ENCODE peak calls at places on chromosome 12, in six cellular contexts. W is heart right ventricle; G is kidney epithelial cell; E is natural killer cell; J is CD8-positive, alpha-beta T cell; M is tibial artery. N is an unnamed sample.

GRCh38 chr12:113190761-113191160 is 5.2 kb downstream of the RITA1 start:
- DNase-seq in W (no peak), G (no peak), E (no peak), J (no peak), M (no peak), N (no peak)

GRCh38 chr12:116448165-116448756 is 110.9 kb upstream of the MAP1LC3B2 start:
- DNase-seq in W (no peak), J (no peak), G (no peak), E (no peak), M (no peak), N (no peak)

GRCh38 chr12:109160433-109160832 is 44.0 kb downstream of the ACACB start:
- DNase-seq in M (no peak), J (no peak), G (no peak), W (peak), E (no peak), N (no peak)

GRCh38 chr12:5944688-5945070 is 380 bp downstream of the ANO2 start:
- DNase-seq in G (no peak), M (no peak), J (no peak), W (no peak), E (no peak), N (no peak)

GRCh38 chr12:70033310-70033709 is 208.3 kb downstream of the MYRFL start:
- DNase-seq in M (no peak), J (no peak), G (no peak), E (no peak), W (no peak), N (no peak)

GRCh38 chr12:107319536-107320030 is 226.2 kb upstream of the CRY1 start:
- DNase-seq in W (no peak), M (no peak), J (no peak), E (no peak), G (no peak), N (no peak)

GRCh38 chr12:57964421-57964820 is 23.1 kb downstream of the ATP23 start:
- DNase-seq in M (no peak), W (no peak), J (no peak), E (no peak), G (no peak), N (no peak)

GRCh38 chr12:92290016-92290685 is 144.5 kb upstream of the BTG1 start:
- DNase-seq in E (no peak), M (no peak), J (no peak), W (no peak), G (peak), N (no peak)

GRCh38 chr12:4107911-4108697 is 165.5 kb upstream of the CCND2 start:
- DNase-seq in G (no peak), E (no peak), W (no peak), M (no peak), J (no peak), N (no peak)

GRCh38 chr12:110141389-110141788 is 17.2 kb downstream of the IFT81 start:
- DNase-seq in W (peak), J (no peak), G (no peak), E (no peak), M (peak), N (no peak)

GRCh38 chr12:75951399-75952228 is 80.0 kb downstream of the PHLDA1 start:
- DNase-seq in G (no peak), W (no peak), E (no peak), M (no peak), J (no peak), N (no peak)

GRCh38 chr12:53991077-53991460 is 6.1 kb downstream of the HOXC10 start:
- DNase-seq in G (no peak), E (no peak), M (peak), W (no peak), J (no peak), N (no peak)

GRCh38 chr12:115468087-115468510 is 784.1 kb upstream of the TBX3 start:
- DNase-seq in G (no peak), M (no peak), W (no peak), E (no peak), J (no peak), N (no peak)

GRCh38 chr12:128971802-128972201 is 118.5 kb downstream of the GLT1D1 start:
- DNase-seq in G (no peak), M (no peak), J (no peak), E (no peak), W (no peak), N (no peak)

GRCh38 chr12:68074294-68075027 is 85.1 kb downstream of the IFNG start:
- DNase-seq in G (no peak), J (no peak), M (no peak), E (no peak), W (no peak), N (no peak)

GRCh38 chr12:66698558-66698957 is 19.7 kb upstream of the GRIP1 start:
- DNase-seq in J (no peak), W (no peak), G (no peak), E (no peak), M (no peak), N (no peak)

GRCh38 chr12:30046376-30046775 is 262.6 kb upstream of the TMTC1 start:
- DNase-seq in W (no peak), J (no peak), G (no peak), E (no peak), M (no peak), N (no peak)

GRCh38 chr12:27869567-27869966 is 89.5 kb upstream of the MANSC4 start:
- DNase-seq in M (no peak), G (no peak), J (no peak), W (peak), E (no peak), N (no peak)

GRCh38 chr12:40969796-40970195 is 218.3 kb upstream of the PDZRN4 start:
- DNase-seq in G (no peak), J (no peak), W (no peak), M (no peak), E (no peak), N (no peak)

GRCh38 chr12:27179399-27180214 is 64.5 kb upstream of the STK38L start:
- DNase-seq in E (no peak), G (peak), M (no peak), W (no peak), J (no peak), N (no peak)

GRCh38 chr12:7645395-7646177 is 20.1 kb downstream of the APOBEC1 start:
- DNase-seq in E (no peak), G (no peak), M (no peak), J (no peak), W (no peak), N (no peak)

GRCh38 chr12:41486718-41487117 is 298.6 kb downstream of the PDZRN4 start:
- DNase-seq in E (no peak), M (no peak), J (no peak), W (no peak), G (peak), N (no peak)

GRCh38 chr12:122483969-122484368 is 16.8 kb downstream of the ZCCHC8 start:
- DNase-seq in M (no peak), G (no peak), E (no peak), W (no peak), J (no peak), N (no peak)

GRCh38 chr12:2976581-2976996 is 17.4 kb downstream of the TEAD4 start:
- DNase-seq in M (no peak), G (no peak), E (no peak), W (no peak), J (no peak), N (no peak)

GRCh38 chr12:118741196-118741595 is 240.1 kb upstream of the SRRM4 start:
- DNase-seq in M (no peak), W (no peak), G (no peak), J (no peak), E (no peak), N (no peak)

GRCh38 chr12:1093166-1093751 is 102.2 kb downstream of the ERC1 start:
- DNase-seq in J (no peak), M (no peak), E (no peak), G (no peak), W (no peak), N (no peak)

GRCh38 chr12:118033331-118033730 is 16.8 kb downstream of the RFC5 start:
- DNase-seq in M (no peak), W (no peak), E (no peak), G (no peak), J (no peak), N (no peak)

GRCh38 chr12:25054783-25055144 is 105.9 kb upstream of the BCAT1 start:
- DNase-seq in E (peak), M (no peak), J (peak), G (no peak), W (no peak), N (no peak)

GRCh38 chr12:32837974-32838373 is 58.6 kb downstream of the PKP2 start:
- DNase-seq in M (no peak), J (no peak), E (no peak), W (no peak), G (no peak), N (no peak)

GRCh38 chr12:20409639-20410038 is 41.3 kb downstream of the PDE3A start:
- DNase-seq in M (no peak), J (no peak), W (no peak), E (no peak), G (no peak), N (no peak)

GRCh38 chr12:110592078-110592477 is 9.0 kb upstream of the PPTC7 start:
- DNase-seq in M (no peak), W (no peak), E (no peak), G (no peak), J (no peak), N (no peak)

GRCh38 chr12:71725011-71725410 is 29.7 kb upstream of the RAB21 start:
- DNase-seq in W (no peak), M (no peak), G (no peak), J (no peak), E (no peak), N (no peak)

GRCh38 chr12:115203661-115204060 is 519.7 kb upstream of the TBX3 start:
- DNase-seq in J (no peak), W (no peak), G (no peak), M (no peak), E (no peak), N (no peak)

GRCh38 chr12:14691560-14691959 is 4.8 kb downstream of the GUCY2C start:
- DNase-seq in E (no peak), M (peak), G (no peak), W (no peak), J (no peak), N (no peak)

DNA sequence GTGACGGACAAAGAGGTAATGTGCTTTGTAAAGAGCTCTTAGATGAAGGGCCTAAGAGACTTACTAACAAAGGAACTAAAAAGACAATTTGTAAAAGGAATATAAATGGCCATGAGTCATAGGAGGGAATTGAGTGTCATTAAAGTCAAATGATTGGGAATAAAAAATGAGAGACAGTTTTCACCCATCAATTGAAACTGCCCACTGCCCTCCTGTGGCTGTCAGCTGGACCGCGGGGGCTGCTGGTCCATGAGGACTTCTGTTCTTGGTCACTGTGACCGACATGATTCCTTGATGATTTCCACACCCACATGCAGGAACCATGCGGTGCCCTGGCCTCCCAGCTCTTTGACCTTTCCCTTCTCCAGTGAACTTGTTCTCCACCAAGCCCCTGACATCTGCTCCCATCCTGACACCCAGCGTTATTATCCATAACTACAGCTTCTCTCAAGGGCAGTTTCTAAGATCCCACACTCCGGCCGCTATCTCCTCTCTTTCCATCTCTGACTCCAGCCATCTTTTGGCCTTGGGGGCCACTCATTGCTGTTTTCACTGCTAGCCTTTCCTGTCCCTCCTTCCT is 48.4 kb downstream of the C12orf75 start:
- DNase-seq in E (no peak), J (no peak), W (no peak), M (no peak), G (no peak), N (no peak)
- TF ChIP-seq CTCF in E (no peak), J (no peak), W (no peak), M (peak), G (peak), N (no peak)

GRCh38 chr12:90954428-90954827 is 548 bp downstream of the CCER1 start:
- DNase-seq in W (no peak), M (no peak), J (no peak), G (no peak), E (no peak), N (no peak)
- TF ChIP-seq CTCF in W (no peak), M (no peak), J (no peak), G (no peak), E (no peak), N (no peak)

DNA sequence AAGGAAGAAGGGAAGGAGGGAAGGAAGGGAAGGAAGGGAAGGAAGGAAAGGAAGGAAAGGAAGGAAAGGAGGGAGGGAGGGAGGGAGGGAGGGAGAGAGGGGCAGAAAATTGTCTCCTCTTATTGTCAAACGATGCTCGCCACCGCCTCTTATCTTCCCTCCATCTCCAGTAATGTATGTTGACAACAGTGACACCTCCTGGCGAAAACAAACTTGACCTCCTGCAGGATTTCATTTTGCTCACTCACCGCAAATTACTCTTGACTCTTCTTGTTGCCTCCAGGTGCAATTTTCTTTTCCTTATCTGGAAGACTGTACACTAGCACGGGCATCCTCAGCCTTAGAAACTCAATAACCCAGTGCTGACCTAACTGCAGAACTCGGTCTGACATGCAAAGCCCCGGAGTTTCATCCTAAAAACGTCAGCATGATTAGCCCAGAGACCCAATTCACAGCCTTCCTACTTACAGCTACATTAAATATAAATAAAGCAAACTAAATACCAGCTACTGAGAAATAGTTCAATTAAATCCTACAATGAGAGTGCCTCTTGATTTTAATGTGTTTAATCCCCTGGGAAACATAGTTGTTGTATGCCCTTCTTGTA is 512.4 kb upstream of the TMPO start:
- DNase-seq in W (no peak), J (no peak), M (peak), E (no peak), G (no peak), N (no peak)
- TF ChIP-seq CTCF in W (peak), J (no peak), M (peak), E (no peak), G (peak), N (no peak)

DNA sequence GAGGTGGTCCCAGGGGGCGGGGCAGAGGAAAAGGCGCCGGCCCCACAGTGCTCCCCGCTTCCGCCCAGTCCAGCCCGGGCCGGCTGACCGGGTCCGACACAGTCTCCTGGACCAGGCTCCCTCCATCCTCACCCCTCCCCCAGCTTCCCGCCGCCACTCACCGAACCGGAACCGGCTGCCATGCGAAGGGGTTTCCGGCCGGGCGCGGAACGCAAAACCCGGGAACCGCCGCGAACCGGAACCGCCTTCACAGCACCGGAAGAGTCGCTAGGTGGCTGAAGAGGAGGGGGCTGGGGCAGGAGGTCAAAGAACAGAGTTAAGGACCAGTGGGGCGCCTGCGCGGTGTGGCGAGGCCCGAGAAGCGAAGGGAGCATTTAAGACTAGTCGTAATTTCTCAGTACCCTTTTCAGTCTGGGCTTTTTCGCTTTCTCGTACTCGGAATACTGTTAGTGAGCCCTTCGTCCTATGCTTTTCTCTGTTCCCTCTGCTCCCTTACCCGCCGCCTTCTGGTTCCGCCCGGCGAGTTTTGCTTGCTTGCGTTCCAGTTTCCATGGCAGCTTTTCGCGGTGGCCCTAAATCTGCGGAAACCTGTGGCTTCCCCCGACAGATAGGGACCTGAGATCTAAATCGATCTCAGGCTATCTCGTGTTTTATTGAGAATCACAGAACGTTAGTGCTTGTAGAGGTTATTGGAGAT is at the start of gene SENP1:
- DNase-seq in M (peak), J (peak), W (peak), E (peak), G (peak), N (peak)
- TF ChIP-seq CTCF in M (peak), J (no peak), W (peak), E (peak), G (peak), N (no peak)

GRCh38 chr12:79168687-79169086 is 304.1 kb downstream of the SYT1 start:
- DNase-seq in W (no peak), J (no peak), E (no peak), G (no peak), M (no peak), N (no peak)

GRCh38 chr12:79174656-79175055 is 310.1 kb downstream of the SYT1 start:
- DNase-seq in G (peak), M (no peak), J (no peak), E (no peak), W (no peak), N (no peak)
- TF ChIP-seq CTCF in G (peak), M (no peak), J (no peak), E (no peak), W (peak), N (no peak)

GRCh38 chr12:12599750-12600643 is 11.7 kb upstream of the CREBL2 start:
- DNase-seq in W (no peak), M (no peak), G (no peak), E (no peak), J (no peak), N (no peak)
- TF ChIP-seq CTCF in W (no peak), M (no peak), G (no peak), E (no peak), J (no peak), N (no peak)

DNA sequence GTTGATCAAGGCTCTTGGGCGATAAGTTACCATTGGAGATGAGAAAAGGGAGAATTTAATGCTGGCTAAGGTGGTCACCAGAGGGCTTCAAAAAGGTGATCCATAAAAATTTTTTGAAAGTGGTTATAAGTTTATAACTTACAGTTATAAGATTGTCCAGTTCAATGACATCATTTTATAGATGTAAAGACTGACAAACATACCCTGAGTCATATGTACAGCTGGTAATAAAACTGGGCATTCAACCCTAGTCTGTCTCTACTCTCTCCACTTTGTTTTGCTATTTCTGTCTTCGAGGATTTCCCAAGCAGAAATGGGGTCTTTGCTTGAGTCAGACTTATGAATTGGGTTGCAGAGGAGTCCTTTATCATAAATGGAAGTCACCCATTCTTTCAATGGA is 454.0 kb downstream of the SOX5 start:
- DNase-seq in W (no peak), G (no peak), E (no peak), J (no peak), M (no peak), N (no peak)
- TF ChIP-seq CTCF in W (no peak), G (no peak), E (no peak), J (no peak), M (no peak), N (no peak)

DNA sequence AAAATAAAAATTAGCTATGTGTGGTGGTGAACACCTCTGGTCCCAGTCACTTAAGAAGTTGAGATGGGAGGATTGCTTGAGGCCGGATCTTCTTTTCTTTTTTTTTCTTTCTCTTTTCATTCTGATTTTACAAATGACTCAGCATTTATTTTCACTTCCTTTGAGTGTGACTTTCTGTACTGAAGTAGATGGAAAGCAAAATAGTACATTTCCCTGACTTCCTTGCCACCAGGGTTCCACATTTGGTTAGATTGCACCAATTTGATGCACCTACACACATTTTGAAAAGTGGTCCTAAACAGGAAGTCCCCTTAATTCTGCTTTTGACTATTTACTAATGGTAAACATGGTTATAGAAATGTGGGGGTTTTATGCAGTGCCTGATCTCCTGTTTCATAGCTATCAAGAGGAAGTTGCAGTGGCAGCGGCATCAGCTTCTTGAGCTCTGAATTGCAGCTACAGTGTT is 13.0 kb upstream of the LEMD3 start:
- DNase-seq in J (no peak), E (no peak), W (no peak), G (no peak), M (no peak), N (no peak)
- TF ChIP-seq CTCF in J (no peak), E (no peak), W (no peak), G (no peak), M (no peak), N (no peak)

DNA sequence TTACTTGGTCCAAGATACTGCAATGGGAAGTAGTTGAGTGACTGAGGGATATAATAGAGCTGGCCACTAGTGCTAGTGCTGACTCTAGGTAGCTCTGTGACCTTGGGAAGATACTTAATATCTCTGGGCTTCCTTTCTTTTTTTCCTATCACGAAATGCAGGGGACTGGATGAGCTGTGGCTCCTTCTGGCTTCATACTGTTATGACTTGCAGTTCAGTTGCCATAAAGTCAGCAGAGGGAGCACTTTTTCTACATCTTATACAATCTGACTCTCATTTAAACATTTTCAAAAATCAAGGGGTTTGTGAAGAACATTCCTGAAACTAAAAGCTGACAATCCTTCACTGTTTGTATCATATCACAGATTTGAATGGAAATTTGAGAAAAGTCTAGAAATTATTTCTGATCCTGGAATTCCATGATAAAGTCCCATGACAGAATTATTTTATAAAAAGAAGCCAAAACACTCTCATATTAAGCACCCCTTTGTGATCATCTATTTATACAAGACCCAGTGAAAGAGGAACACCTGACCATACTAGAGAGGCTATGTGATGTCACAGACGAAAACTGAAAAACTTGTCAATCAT is 5.4 kb downstream of the BHLHE41 start:
- DNase-seq in J (no peak), M (no peak), E (no peak), G (no peak), W (no peak), N (no peak)
- TF ChIP-seq CTCF in J (no peak), M (peak), E (no peak), G (peak), W (peak), N (peak)